ENCODE peak calls at places on chromosome 3, in six cellular contexts. K is left cardiac atrium; Z is progenitor cell of endocrine pancreas; S is fibroblast of lung; T is stimulated activated CD8-positive, alpha-beta memory T cell treated with anti-CD3 and anti-CD28 coated beads, Interleukin-15, amount 100 ng/mL, for 24 hours; Q is T-helper 9 cell. O is an unnamed sample.

GRCh38 chr3:111547645-111548044 is 5.6 kb downstream of the CD96 start:
- DNase-seq in K (no peak), Z (no peak), S (no peak), T (no peak), Q (peak), O (peak)

GRCh38 chr3:147157629-147158028 is 248.7 kb downstream of the ZIC4 start:
- DNase-seq in K (no peak), Z (no peak), S (peak), T (no peak), Q (no peak), O (no peak)

GRCh38 chr3:33317963-33318708 is 40.9 kb downstream of the FBXL2 start:
- DNase-seq in K (no peak), Z (no peak), S (peak), T (no peak), Q (no peak), O (no peak)

GRCh38 chr3:88298189-88298588 is 148.4 kb downstream of the C3orf38 start:
- DNase-seq in K (no peak), Z (no peak), S (no peak), T (no peak), Q (no peak), O (no peak)

GRCh38 chr3:89256882-89257281 is 149.5 kb downstream of the EPHA3 start:
- DNase-seq in K (no peak), Z (no peak), S (no peak), T (no peak), Q (no peak), O (no peak)

GRCh38 chr3:70476174-70476573 is 163.7 kb upstream of the MDFIC2 start:
- DNase-seq in K (no peak), Z (no peak), S (no peak), T (no peak), Q (no peak), O (no peak)

GRCh38 chr3:150278843-150279341 is 129.2 kb upstream of the TSC22D2 start:
- DNase-seq in K (no peak), Z (no peak), S (peak), T (no peak), Q (no peak), O (no peak)

GRCh38 chr3:62554264-62554799 is 181.0 kb upstream of the FEZF2 start:
- DNase-seq in K (no peak), Z (no peak), S (no peak), T (no peak), Q (no peak), O (no peak)

GRCh38 chr3:15113468-15113867 is 14.5 kb upstream of the RBSN start:
- DNase-seq in K (no peak), Z (no peak), S (no peak), T (no peak), Q (no peak), O (no peak)

GRCh38 chr3:32782417-32782816 is 35.4 kb upstream of the TRIM71 start:
- DNase-seq in K (no peak), Z (no peak), S (no peak), T (no peak), Q (no peak), O (no peak)

GRCh38 chr3:133280591-133280990 is 119.3 kb upstream of the BFSP2 start:
- DNase-seq in K (no peak), Z (no peak), S (no peak), T (no peak), Q (no peak), O (no peak)

GRCh38 chr3:23710555-23710954 is 95.2 kb upstream of the UBE2E1 start:
- DNase-seq in K (peak), Z (no peak), S (peak), T (no peak), Q (no peak), O (no peak)

GRCh38 chr3:186452517-186452916 is 90.5 kb upstream of the DGKG start:
- DNase-seq in K (no peak), Z (no peak), S (peak), T (no peak), Q (no peak), O (no peak)

GRCh38 chr3:119669906-119670570 is 7.2 kb downstream of the COX17 start:
- DNase-seq in K (no peak), Z (no peak), S (no peak), T (no peak), Q (no peak), O (no peak)

GRCh38 chr3:196735751-196736150 is 3.9 kb upstream of the PAK2 start:
- DNase-seq in K (no peak), Z (no peak), S (peak), T (no peak), Q (no peak), O (no peak)

GRCh38 chr3:53030864-53031445 is 14.9 kb downstream of the SFMBT1 start:
- DNase-seq in K (no peak), Z (no peak), S (no peak), T (no peak), Q (peak), O (peak)

GRCh38 chr3:28867836-28868235 is 413.0 kb upstream of the RBMS3 start:
- DNase-seq in K (no peak), Z (no peak), S (no peak), T (no peak), Q (no peak), O (no peak)

GRCh38 chr3:72143322-72143721 is 358.4 kb upstream of the PROK2 start:
- DNase-seq in K (no peak), Z (no peak), S (peak), T (no peak), Q (no peak), O (no peak)

GRCh38 chr3:124250053-124250452 is 258.1 kb upstream of the ROPN1 start:
- DNase-seq in K (no peak), Z (no peak), S (peak), T (no peak), Q (no peak), O (no peak)

GRCh38 chr3:184772667-184773272 is 39.2 kb upstream of the VPS8 start:
- DNase-seq in K (no peak), Z (no peak), S (no peak), T (no peak), Q (no peak), O (no peak)

GRCh38 chr3:178500631-178501030 is 35.6 kb upstream of the KCNMB2 start:
- DNase-seq in K (no peak), Z (no peak), S (peak), T (no peak), Q (no peak), O (no peak)

GRCh38 chr3:155753038-155753647 is 8.3 kb upstream of the PLCH1 start:
- DNase-seq in K (no peak), Z (no peak), S (peak), T (no peak), Q (no peak), O (no peak)

GRCh38 chr3:81643721-81644120 is 117.7 kb downstream of the GBE1 start:
- DNase-seq in K (no peak), Z (no peak), S (peak), T (no peak), Q (no peak), O (no peak)

GRCh38 chr3:172317984-172318383 is 130.3 kb downstream of the GHSR start:
- DNase-seq in K (no peak), Z (no peak), S (peak), T (no peak), Q (no peak), O (no peak)